ENCODE peak calls at places on chromosomes 4 and X, in seven cellular contexts. S is CD8-positive, alpha-beta T cell; P is germinal center; F is lower lobe of right lung; R is upper lobe of right lung; L is colonic mucosa; B is ecto neural progenitor cell. C is an unnamed sample.

GRCh38 chrX:136126892-136127406 is 20.4 kb upstream of the FHL1 start:
- DNase-seq in S (no peak), P (no peak), F (no peak), R (no peak), L (no peak), B (no peak), C (no peak)

GRCh38 chr4:172514011-172514410 is 654.6 kb upstream of the GALNT7 start:
- DNase-seq in S (no peak), P (no peak), F (no peak), R (no peak), L (no peak), B (no peak), C (peak; percentile 35)

GRCh38 chr4:16827762-16828724 is 70.4 kb downstream of the LDB2 start:
- DNase-seq in S (no peak), P (no peak), F (no peak), R (no peak), L (no peak), B (no peak), C (no peak)

GRCh38 chrX:4878642-4879041 is 1165.2 kb upstream of the PRKX start:
- DNase-seq in S (no peak), P (no peak), F (no peak), R (no peak), L (no peak), B (no peak), C (no peak)

GRCh38 chr4:143346208-143346607 is 9.5 kb downstream of the GAB1 start:
- DNase-seq in S (no peak), P (no peak), F (no peak), R (no peak), L (no peak), B (no peak), C (no peak)

GRCh38 chr4:41573458-41574129 is 35.6 kb downstream of the LIMCH1 start:
- DNase-seq in S (no peak), P (no peak), F (no peak), R (no peak), L (no peak), B (no peak), C (no peak)

GRCh38 chr4:38332699-38333098 is 331.3 kb upstream of the KLF3 start:
- DNase-seq in S (no peak), P (no peak), F (no peak), R (no peak), L (no peak), B (no peak), C (no peak)

GRCh38 chrX:9682456-9682855 is 83.2 kb downstream of the GPR143 start:
- DNase-seq in S (no peak), P (no peak), F (no peak), R (no peak), L (peak; percentile 47), B (no peak), C (peak; percentile 16)